ENCODE peak calls at places on chromosomes 16 and 17, in six cellular contexts. One of them, this sample, is unnamed.

GRCh38 chr17:16250635-16251034 is 33.6 kb downstream of the PIGL start:
- DNase-seq in cardiac fibroblast: peak
- DNase-seq in thoracic aorta: no peak
- DNase-seq in body of pancreas: peak
- DNase-seq in fibroblast of pulmonary artery: peak
- DNase-seq in foreskin fibroblast: peak
- DNase-seq in this sample: peak

GRCh38 chr17:81515530-81516041 is 3.0 kb upstream of the ACTG1 start:
- DNase-seq in body of pancreas: peak
- DNase-seq in thoracic aorta: no peak
- DNase-seq in fibroblast of pulmonary artery: no peak
- DNase-seq in cardiac fibroblast: no peak
- DNase-seq in foreskin fibroblast: no peak
- DNase-seq in this sample: no peak

GRCh38 chr17:42098747-42099399 is 600 bp upstream of the ZNF385C start:
- DNase-seq in fibroblast of pulmonary artery: no peak
- DNase-seq in thoracic aorta: no peak
- DNase-seq in cardiac fibroblast: no peak
- DNase-seq in foreskin fibroblast: no peak
- DNase-seq in body of pancreas: no peak
- DNase-seq in this sample: no peak

GRCh38 chr17:73387746-73388577 is 76.2 kb upstream of the CDC42EP4 start:
- DNase-seq in foreskin fibroblast: peak
- DNase-seq in body of pancreas: no peak
- DNase-seq in fibroblast of pulmonary artery: no peak
- DNase-seq in cardiac fibroblast: no peak
- DNase-seq in thoracic aorta: no peak
- DNase-seq in this sample: peak

GRCh38 chr17:38604479-38605229 is 1.1 kb downstream of the SRCIN1 start:
- DNase-seq in thoracic aorta: no peak
- DNase-seq in fibroblast of pulmonary artery: no peak
- DNase-seq in cardiac fibroblast: no peak
- DNase-seq in body of pancreas: no peak
- DNase-seq in foreskin fibroblast: no peak
- DNase-seq in this sample: no peak

GRCh38 chr16:82081271-82081670 is 46.2 kb downstream of the HSD17B2 start:
- DNase-seq in thoracic aorta: no peak
- DNase-seq in cardiac fibroblast: no peak
- DNase-seq in fibroblast of pulmonary artery: no peak
- DNase-seq in foreskin fibroblast: no peak
- DNase-seq in body of pancreas: no peak
- DNase-seq in this sample: no peak

GRCh38 chr17:7782237-7782636 is 51.8 kb upstream of the KDM6B start:
- DNase-seq in thoracic aorta: no peak
- DNase-seq in foreskin fibroblast: peak
- DNase-seq in cardiac fibroblast: peak
- DNase-seq in body of pancreas: no peak
- DNase-seq in fibroblast of pulmonary artery: peak
- DNase-seq in this sample: peak

GRCh38 chr16:58551496-58551895 is 36.2 kb downstream of the SETD6 start:
- DNase-seq in fibroblast of pulmonary artery: no peak
- DNase-seq in foreskin fibroblast: no peak
- DNase-seq in cardiac fibroblast: peak
- DNase-seq in body of pancreas: no peak
- DNase-seq in thoracic aorta: no peak
- DNase-seq in this sample: peak

GRCh38 chr16:88994704-88995103 is 17.7 kb upstream of the CBFA2T3 start:
- DNase-seq in foreskin fibroblast: no peak
- DNase-seq in fibroblast of pulmonary artery: no peak
- DNase-seq in cardiac fibroblast: no peak
- DNase-seq in thoracic aorta: no peak
- DNase-seq in body of pancreas: no peak
- DNase-seq in this sample: no peak

GRCh38 chr17:5019475-5019956 is 15.7 kb downstream of the SLC52A1 start:
- DNase-seq in foreskin fibroblast: no peak
- DNase-seq in body of pancreas: no peak
- DNase-seq in thoracic aorta: no peak
- DNase-seq in fibroblast of pulmonary artery: no peak
- DNase-seq in cardiac fibroblast: no peak
- DNase-seq in this sample: no peak

GRCh38 chr16:82263456-82264159 is 93.6 kb upstream of the MPHOSPH6 start:
- DNase-seq in fibroblast of pulmonary artery: peak
- DNase-seq in foreskin fibroblast: peak
- DNase-seq in cardiac fibroblast: peak
- DNase-seq in thoracic aorta: no peak
- DNase-seq in body of pancreas: peak
- DNase-seq in this sample: peak

GRCh38 chr17:38417210-38417951 is 10.9 kb upstream of the ARHGAP23 start:
- DNase-seq in fibroblast of pulmonary artery: no peak
- DNase-seq in foreskin fibroblast: no peak
- DNase-seq in cardiac fibroblast: no peak
- DNase-seq in body of pancreas: no peak
- DNase-seq in thoracic aorta: no peak
- DNase-seq in this sample: no peak

GRCh38 chr17:72677714-72678390 is 414.6 kb downstream of the SLC39A11 start:
- DNase-seq in foreskin fibroblast: peak
- DNase-seq in fibroblast of pulmonary artery: peak
- DNase-seq in body of pancreas: no peak
- DNase-seq in cardiac fibroblast: no peak
- DNase-seq in thoracic aorta: no peak
- DNase-seq in this sample: no peak

GRCh38 chr16:31215287-31216115 is 1.4 kb downstream of the PYDC1 start:
- DNase-seq in foreskin fibroblast: peak
- DNase-seq in fibroblast of pulmonary artery: peak
- DNase-seq in cardiac fibroblast: peak
- DNase-seq in thoracic aorta: no peak
- DNase-seq in body of pancreas: peak
- DNase-seq in this sample: peak

GRCh38 chr16:48611329-48612137 is 1.6 kb upstream of the N4BP1 start:
- DNase-seq in fibroblast of pulmonary artery: no peak
- DNase-seq in cardiac fibroblast: no peak
- DNase-seq in body of pancreas: no peak
- DNase-seq in foreskin fibroblast: no peak
- DNase-seq in thoracic aorta: no peak
- DNase-seq in this sample: no peak

GRCh38 chr17:30571921-30572320 is 94.7 kb downstream of the GOSR1 start:
- DNase-seq in fibroblast of pulmonary artery: no peak
- DNase-seq in body of pancreas: no peak
- DNase-seq in thoracic aorta: no peak
- DNase-seq in foreskin fibroblast: no peak
- DNase-seq in cardiac fibroblast: no peak
- DNase-seq in this sample: no peak

GRCh38 chr16:85571813-85572619 is 41.1 kb upstream of the GSE1 start:
- DNase-seq in foreskin fibroblast: no peak
- DNase-seq in thoracic aorta: no peak
- DNase-seq in cardiac fibroblast: no peak
- DNase-seq in body of pancreas: no peak
- DNase-seq in fibroblast of pulmonary artery: no peak
- DNase-seq in this sample: no peak

GRCh38 chr16:89396156-89396555 is 94.2 kb downstream of the ANKRD11 start:
- DNase-seq in fibroblast of pulmonary artery: no peak
- DNase-seq in cardiac fibroblast: no peak
- DNase-seq in body of pancreas: no peak
- DNase-seq in foreskin fibroblast: no peak
- DNase-seq in thoracic aorta: no peak
- DNase-seq in this sample: no peak

GRCh38 chr17:70871180-70871818 is 702.0 kb downstream of the KCNJ2 start:
- DNase-seq in thoracic aorta: no peak
- DNase-seq in body of pancreas: no peak
- DNase-seq in fibroblast of pulmonary artery: no peak
- DNase-seq in foreskin fibroblast: no peak
- DNase-seq in cardiac fibroblast: no peak
- DNase-seq in this sample: no peak

GRCh38 chr17:50015146-50015545 is 20.1 kb upstream of the DLX3 start:
- DNase-seq in foreskin fibroblast: no peak
- DNase-seq in fibroblast of pulmonary artery: no peak
- DNase-seq in cardiac fibroblast: no peak
- DNase-seq in body of pancreas: no peak
- DNase-seq in thoracic aorta: no peak
- DNase-seq in this sample: no peak
- TF ChIP-seq CTCF in foreskin fibroblast: no peak
- TF ChIP-seq CTCF in fibroblast of pulmonary artery: no peak
- TF ChIP-seq CTCF in cardiac fibroblast: no peak
- TF ChIP-seq CTCF in body of pancreas: no peak
- TF ChIP-seq CTCF in thoracic aorta: no peak
- TF ChIP-seq CTCF in this sample: no peak

DNA sequence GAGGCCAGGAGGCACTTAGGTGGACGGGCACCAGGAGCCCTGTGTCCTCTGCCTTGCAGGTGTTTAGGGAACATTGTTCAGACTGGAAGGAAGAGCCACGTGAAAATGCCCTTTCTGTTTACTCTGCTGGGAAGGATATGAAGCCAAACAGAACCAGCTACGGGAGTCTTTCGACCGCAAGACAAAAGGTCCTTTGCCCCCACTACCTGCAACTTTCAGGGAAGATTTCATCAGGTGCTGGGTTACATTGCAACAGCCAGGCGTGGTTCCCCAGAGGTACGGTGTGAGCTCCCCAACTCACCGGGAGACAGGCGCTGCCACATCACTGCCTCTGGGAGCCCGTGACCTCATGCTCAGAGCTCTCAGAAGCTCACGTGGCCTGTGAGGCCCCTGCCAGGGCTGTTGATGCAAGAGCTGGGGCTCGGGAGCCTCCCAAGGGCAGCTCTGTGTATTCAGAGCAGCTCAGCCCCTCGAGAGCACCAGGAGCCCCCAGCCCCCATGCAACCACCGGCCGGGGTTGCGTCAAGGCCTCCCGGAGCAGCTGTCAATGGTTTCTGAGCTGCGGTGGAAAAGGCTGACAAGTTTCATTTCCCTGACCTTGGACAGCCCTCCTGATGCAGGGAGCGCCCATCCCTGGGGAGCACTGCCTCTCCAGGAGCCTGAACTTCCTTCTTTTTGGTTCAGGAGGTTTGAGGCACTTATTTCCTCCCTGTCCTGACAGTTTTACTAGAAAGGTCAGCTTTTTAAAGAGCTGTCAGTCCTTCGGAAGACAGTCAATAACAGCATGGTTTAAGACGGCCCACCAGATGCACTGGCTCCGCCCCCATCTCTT is 42.1 kb downstream of the TBC1D16 start:
- DNase-seq in thoracic aorta: no peak
- DNase-seq in fibroblast of pulmonary artery: peak
- DNase-seq in foreskin fibroblast: peak
- DNase-seq in body of pancreas: peak
- DNase-seq in cardiac fibroblast: peak
- DNase-seq in this sample: peak
- H3K4me3 ChIP-seq in thoracic aorta: no peak
- H3K4me3 ChIP-seq in fibroblast of pulmonary artery: no peak
- H3K4me3 ChIP-seq in foreskin fibroblast: no peak
- H3K4me3 ChIP-seq in body of pancreas: no peak
- H3K4me3 ChIP-seq in cardiac fibroblast: no peak
- H3K4me3 ChIP-seq in this sample: peak

GRCh38 chr16:54177857-54178490 is 108.6 kb downstream of the IRX3 start:
- DNase-seq in cardiac fibroblast: no peak
- DNase-seq in foreskin fibroblast: no peak
- DNase-seq in fibroblast of pulmonary artery: no peak
- DNase-seq in thoracic aorta: no peak
- DNase-seq in body of pancreas: no peak
- DNase-seq in this sample: no peak

GRCh38 chr16:54177052-54177856 is 109.3 kb downstream of the IRX3 start:
- DNase-seq in foreskin fibroblast: no peak
- DNase-seq in body of pancreas: no peak
- DNase-seq in cardiac fibroblast: no peak
- DNase-seq in thoracic aorta: no peak
- DNase-seq in fibroblast of pulmonary artery: no peak
- DNase-seq in this sample: no peak

GRCh38 chr16:54175552-54176375 is 110.8 kb downstream of the IRX3 start:
- DNase-seq in cardiac fibroblast: peak
- DNase-seq in thoracic aorta: no peak
- DNase-seq in foreskin fibroblast: peak
- DNase-seq in body of pancreas: no peak
- DNase-seq in fibroblast of pulmonary artery: peak
- DNase-seq in this sample: no peak

GRCh38 chr16:54175169-54175551 is 111.4 kb downstream of the IRX3 start:
- DNase-seq in thoracic aorta: no peak
- DNase-seq in fibroblast of pulmonary artery: no peak
- DNase-seq in foreskin fibroblast: no peak
- DNase-seq in body of pancreas: no peak
- DNase-seq in cardiac fibroblast: no peak
- DNase-seq in this sample: no peak

DNA sequence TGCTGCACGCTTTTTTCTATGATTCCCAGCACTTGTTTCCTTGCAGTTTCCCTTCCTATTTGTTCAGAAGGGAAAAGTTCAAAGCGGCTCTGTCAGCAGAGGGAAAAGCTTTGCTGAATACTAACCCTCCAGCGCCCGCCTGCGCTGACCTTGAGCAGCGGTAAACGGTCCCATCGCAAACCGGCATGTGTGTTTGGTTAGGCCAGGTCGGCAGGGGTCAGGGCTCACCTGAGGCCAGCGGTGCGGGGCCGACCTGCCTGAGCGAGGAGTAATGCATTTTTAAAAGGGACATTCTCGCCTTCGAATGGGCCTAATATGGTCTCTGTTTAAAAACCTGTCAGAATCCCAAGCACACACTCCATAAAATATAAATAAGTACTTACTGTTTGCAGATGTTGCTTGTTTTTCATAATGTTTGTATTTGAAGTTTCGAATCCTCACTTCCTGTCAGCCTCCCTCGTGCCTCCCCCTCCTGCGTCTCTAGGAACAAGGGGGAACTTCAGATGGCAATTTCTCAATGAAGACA is 110.1 kb downstream of the IRX3 start:
- DNase-seq in thoracic aorta: no peak
- DNase-seq in cardiac fibroblast: no peak
- DNase-seq in foreskin fibroblast: peak
- DNase-seq in fibroblast of pulmonary artery: no peak
- DNase-seq in body of pancreas: peak
- DNase-seq in this sample: no peak
- TF ChIP-seq CTCF in thoracic aorta: no peak
- TF ChIP-seq CTCF in cardiac fibroblast: no peak
- TF ChIP-seq CTCF in foreskin fibroblast: no peak
- TF ChIP-seq CTCF in fibroblast of pulmonary artery: no peak
- TF ChIP-seq CTCF in body of pancreas: no peak
- TF ChIP-seq CTCF in this sample: no peak

DNA sequence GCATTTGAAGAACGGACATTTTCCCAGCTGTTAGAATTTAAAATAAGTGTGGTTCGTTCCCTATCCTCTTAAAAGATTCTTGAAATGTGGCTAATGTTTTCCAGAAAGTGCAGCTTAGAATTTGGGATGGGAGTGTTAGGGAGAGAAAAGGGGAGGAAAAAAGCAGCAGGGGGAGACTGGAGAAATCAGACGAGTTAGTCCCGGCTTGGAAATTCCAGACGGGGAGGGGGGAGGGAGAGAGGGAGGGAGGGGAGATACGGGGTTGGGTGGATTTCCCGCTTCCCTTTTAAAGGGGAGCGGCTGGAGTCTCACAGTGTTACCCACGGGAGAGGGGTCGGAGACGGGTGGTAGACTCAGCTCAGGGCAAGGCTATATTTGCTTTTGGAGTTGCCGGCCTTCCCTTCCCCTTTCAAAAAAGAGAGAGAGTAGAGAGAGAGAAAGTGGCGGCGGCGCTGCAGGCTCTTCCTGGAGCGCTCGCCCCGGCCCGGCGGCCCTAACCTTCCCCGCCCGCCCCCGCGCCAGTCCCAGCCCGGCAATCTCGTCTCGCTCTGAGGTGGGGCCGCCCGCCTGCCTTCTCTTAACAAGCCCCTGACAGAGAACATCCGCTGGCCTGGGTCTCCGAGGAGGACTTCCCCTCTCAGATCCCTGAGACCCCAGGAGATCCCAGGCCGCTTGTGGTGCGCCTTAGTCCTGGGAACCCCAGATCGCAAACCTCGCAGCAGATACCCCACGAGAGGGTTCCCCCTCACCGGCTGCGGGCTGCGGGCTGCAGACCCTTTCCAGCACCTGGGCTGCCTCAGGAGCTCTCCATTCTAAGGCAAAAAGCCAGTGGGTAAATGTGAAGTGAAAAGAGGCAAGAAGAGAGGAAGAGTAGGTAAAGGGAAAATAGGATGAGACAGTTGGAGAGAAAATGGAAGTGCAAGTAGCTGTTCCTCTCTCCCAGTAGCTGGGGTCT is 6.6 kb downstream of the IGF2BP1 start:
- DNase-seq in cardiac fibroblast: peak
- DNase-seq in fibroblast of pulmonary artery: peak
- DNase-seq in foreskin fibroblast: no peak
- DNase-seq in body of pancreas: no peak
- DNase-seq in thoracic aorta: no peak
- DNase-seq in this sample: no peak
- H3K4me3 ChIP-seq in cardiac fibroblast: peak
- H3K4me3 ChIP-seq in fibroblast of pulmonary artery: peak
- H3K4me3 ChIP-seq in foreskin fibroblast: peak
- H3K4me3 ChIP-seq in body of pancreas: no peak
- H3K4me3 ChIP-seq in thoracic aorta: no peak
- H3K4me3 ChIP-seq in this sample: peak

This sample was measured in fibroblast of the aortic adventitia.